ENCODE peak calls at places on chromosome 4, in seven cellular contexts. W is cardiac fibroblast, U is foreskin fibroblast, V is fibroblast of the aortic adventitia, C is fibroblast of villous mesenchyme, T is A673, X is tibial artery. L is an unnamed sample.

GRCh38 chr4:149896428-149896827 is 80.8 kb upstream of the IQCM start:
- DNase-seq in X (no peak), C (peak; percentile 42), U (no peak), V (peak; percentile 66), T (peak; percentile 87), W (peak; percentile 51), L (peak; percentile 65)

GRCh38 chr4:163191999-163192398 is 25.3 kb upstream of the NAF1 start:
- DNase-seq in T (no peak), W (peak; percentile 35), U (no peak), V (no peak), X (no peak), C (peak; percentile 14), L (peak; percentile 30)

GRCh38 chr4:127525585-127525984 is 107.2 kb upstream of the INTU start:
- DNase-seq in T (no peak), X (no peak), C (no peak), W (no peak), U (no peak), V (no peak), L (no peak)

GRCh38 chr4:155077860-155078259 is 130.6 kb upstream of the NPY2R start:
- DNase-seq in T (no peak), X (no peak), U (no peak), V (no peak), W (no peak), C (no peak), L (no peak)

GRCh38 chr4:11805837-11806236 is 377.1 kb upstream of the HS3ST1 start:
- DNase-seq in T (peak; percentile 2), C (peak; percentile 3), V (peak; percentile 84), X (no peak), U (no peak), W (peak; percentile 54), L (peak; percentile 40)

GRCh38 chr4:100008048-100008447 is 58.0 kb upstream of the H2AZ1 start:
- DNase-seq in C (peak; percentile 71), X (no peak), W (peak; percentile 78), T (no peak), U (peak; percentile 41), V (peak; percentile 59), L (peak; percentile 79)

GRCh38 chr4:159747983-159748382 is 645.1 kb downstream of the RAPGEF2 start:
- DNase-seq in T (no peak), V (no peak), X (no peak), U (no peak), W (no peak), C (no peak), L (no peak)

GRCh38 chr4:76987153-76987562 is 37.6 kb downstream of the SEPTIN11 start:
- DNase-seq in X (peak; percentile 51), V (peak; percentile 99), U (peak; percentile 95), W (peak; percentile 99), T (no peak), C (peak; percentile 98), L (peak; percentile 98)

GRCh38 chr4:65670331-65671031 is at the start of gene EPHA5:
- DNase-seq in V (peak; percentile 94), X (peak; percentile 33), U (peak; percentile 7), T (peak; percentile 93), W (peak; percentile 70), C (peak; percentile 63), L (peak; percentile 90)

GRCh38 chr4:16077786-16078185 is 6.0 kb downstream of the PROM1 start:
- DNase-seq in T (no peak), U (no peak), V (no peak), X (no peak), C (no peak), W (no peak), L (no peak)

GRCh38 chr4:35151816-35152572 is 1092.3 kb downstream of the ARAP2 start:
- DNase-seq in W (no peak), U (no peak), V (no peak), X (no peak), C (no peak), T (peak; percentile 3), L (no peak)

GRCh38 chr4:47213971-47214370 is 182.6 kb downstream of the GABRB1 start:
- DNase-seq in T (peak; percentile 56), V (peak; percentile 87), X (no peak), W (peak; percentile 97), U (peak; percentile 70), C (peak; percentile 65), L (peak; percentile 94)

GRCh38 chr4:101279377-101279871 is 67.9 kb downstream of the PPP3CA start:
- DNase-seq in T (peak; percentile 96), C (peak; percentile 98), V (peak; percentile 100), X (peak; percentile 42), W (peak; percentile 97), U (peak; percentile 97), L (peak; percentile 95)

DNA sequence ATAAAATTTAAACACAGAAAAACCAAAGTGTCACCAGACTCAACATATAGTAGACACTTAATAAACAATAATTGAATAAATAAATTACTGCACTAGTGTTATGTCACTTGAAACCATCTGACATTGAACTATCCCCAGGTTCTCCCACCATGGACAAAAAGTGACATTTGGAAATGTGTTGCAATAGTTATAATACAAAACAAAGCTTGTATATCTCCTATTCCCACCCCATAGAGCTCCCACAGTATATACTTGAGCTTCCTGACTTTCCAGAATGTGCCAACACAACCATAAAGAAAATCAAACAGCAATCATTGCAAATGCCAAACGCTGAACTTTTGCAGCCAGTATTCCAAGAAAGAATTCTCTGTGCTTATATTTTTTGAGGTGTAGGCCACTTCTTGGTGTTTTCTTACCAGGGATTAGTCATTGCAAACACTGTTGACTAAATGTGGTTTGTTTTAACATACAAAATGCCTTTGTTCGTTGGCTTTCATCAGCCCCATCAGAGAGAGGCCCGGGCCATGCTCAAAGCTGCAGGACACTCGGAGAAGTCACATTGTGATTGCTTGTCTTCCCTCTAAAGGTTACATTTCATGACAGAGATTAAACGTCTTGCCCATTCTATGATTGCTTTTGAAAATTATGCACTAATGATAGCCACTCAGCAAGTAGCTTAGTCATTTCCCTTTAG is 33.8 kb downstream of the PPARGC1A start:
- DNase-seq in T (no peak), X (no peak), U (peak; percentile 44), W (peak; percentile 31), V (no peak), C (peak; percentile 51), L (peak; percentile 25)
- TF ChIP-seq CTCF in T (no peak), X (no peak), U (no peak), W (no peak), V (no peak), C (no peak), L (no peak)

GRCh38 chr4:140138428-140138827 is 15.6 kb downstream of the MAML3 start:
- DNase-seq in V (no peak), T (no peak), W (no peak), U (no peak), C (no peak), X (no peak), L (no peak)

GRCh38 chr4:140140566-140140965 is 13.4 kb downstream of the MAML3 start:
- DNase-seq in U (no peak), W (no peak), T (no peak), X (no peak), V (no peak), C (no peak), L (no peak)

GRCh38 chr4:140144050-140144449 is 9.9 kb downstream of the MAML3 start:
- DNase-seq in U (no peak), W (no peak), T (no peak), X (no peak), V (no peak), C (no peak), L (no peak)

GRCh38 chr4:140144937-140145336 is 9.0 kb downstream of the MAML3 start:
- DNase-seq in X (no peak), U (no peak), V (no peak), W (no peak), T (no peak), C (no peak), L (no peak)

DNA sequence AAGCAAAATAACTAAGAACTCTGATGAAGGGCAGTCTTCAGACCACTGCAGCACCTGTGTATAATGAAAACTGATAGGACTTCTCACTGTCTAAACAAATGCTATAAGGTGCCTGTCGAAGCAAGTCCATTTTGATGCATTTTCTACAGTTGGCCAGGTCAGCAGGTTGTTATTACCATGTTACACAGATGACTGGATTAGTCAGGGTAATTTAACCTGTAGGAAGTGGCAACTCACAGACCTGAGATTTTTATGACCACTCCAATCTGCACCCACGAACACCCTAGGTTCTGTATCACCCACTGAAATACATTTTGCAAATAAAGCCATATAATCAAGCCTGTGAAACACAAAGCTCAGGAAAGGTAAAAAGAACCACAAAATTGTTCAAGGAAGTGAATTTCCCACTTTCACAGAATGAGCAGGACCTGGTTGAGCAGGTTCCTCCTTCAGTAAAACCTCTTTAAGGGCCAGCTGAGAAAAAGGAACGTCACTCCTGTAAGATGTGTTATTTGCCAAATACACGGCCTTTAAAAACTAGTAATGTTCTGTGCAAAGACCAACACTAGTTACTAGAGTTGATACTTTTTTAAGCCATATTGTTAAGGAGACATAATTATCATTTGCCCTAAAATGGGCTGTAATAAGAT is 12.7 kb downstream of the MAML3 start:
- DNase-seq in U (no peak), C (no peak), X (no peak), T (no peak), W (no peak), V (no peak), L (no peak)
- H3K4me3 ChIP-seq in U (no peak overlapping the region), C (no peak overlapping the region), X (no peak overlapping the region), T (no peak overlapping the region), W (no peak overlapping the region), V (no peak overlapping the region), L (no peak overlapping the region)

GRCh38 chr4:176150283-176150682 is 45.1 kb downstream of the SPATA4 start:
- DNase-seq in X (no peak), U (peak; percentile 7), C (peak; percentile 51), V (peak; percentile 65), W (peak; percentile 66), T (peak; percentile 6), L (peak; percentile 56)
- TF ChIP-seq CTCF in X (peak; percentile 50), U (peak; percentile 14), C (peak; percentile 36), V (peak; percentile 33), W (peak; percentile 19), T (peak; percentile 37), L (peak; percentile 38)

DNA sequence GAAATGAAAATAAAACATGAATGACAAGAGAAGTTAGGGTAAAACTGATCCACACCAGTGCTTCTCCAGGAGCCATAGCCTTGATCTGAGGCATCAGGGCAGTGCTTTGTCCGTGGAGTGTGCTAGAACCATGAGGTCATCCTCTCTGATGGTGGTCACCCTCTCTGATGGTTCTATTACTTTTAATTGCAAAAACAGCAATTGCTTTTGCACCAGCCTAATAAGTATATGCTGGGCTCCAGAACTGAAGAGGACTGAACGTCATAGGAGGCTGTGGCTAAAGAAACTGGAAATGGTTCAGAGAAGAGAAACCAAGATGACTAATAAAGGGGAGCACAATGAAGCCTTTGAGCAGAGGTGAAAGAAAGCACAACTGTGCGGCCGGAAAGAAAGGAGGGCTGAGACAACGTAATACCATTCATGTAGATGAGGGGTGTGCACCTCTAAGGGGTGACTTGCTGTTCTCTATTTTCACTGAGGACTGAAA is 17.0 kb upstream of the TMEM154 start:
- DNase-seq in W (peak; percentile 76), C (no peak), T (no peak), V (peak; percentile 38), X (no peak), U (peak; percentile 21), L (peak; percentile 82)
- H3K4me3 ChIP-seq in W (no peak overlapping the region), C (no peak overlapping the region), T (no peak overlapping the region), V (no peak overlapping the region), X (no peak overlapping the region), U (no peak overlapping the region), L (no peak overlapping the region)

DNA sequence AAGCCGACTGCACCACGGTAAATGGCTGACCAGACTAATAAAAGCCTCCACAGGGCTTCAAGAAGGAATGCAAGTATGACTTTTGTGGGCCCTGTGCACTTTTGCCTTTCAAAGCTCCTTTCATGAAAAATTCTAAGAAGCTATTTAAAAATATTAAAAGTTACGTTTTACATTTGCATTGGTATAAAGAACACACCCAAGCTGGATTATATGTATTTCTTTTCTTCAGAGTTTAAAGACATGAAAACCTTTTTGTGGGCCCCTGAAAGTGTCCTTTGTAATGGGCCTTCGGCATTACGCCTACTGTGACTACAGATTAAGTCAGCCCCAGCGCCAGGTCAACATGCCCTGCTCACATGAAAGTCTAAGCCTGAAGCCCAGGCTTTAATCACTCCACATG is 20.5 kb upstream of the ASB5 start:
- DNase-seq in W (no peak), U (no peak), X (no peak), V (no peak), C (no peak), T (no peak), L (no peak)
- TF ChIP-seq CTCF in W (no peak), U (no peak), X (no peak), V (no peak), C (no peak), T (no peak), L (no peak)

L was measured in choroid plexus epithelial cell.